ENCODE peak calls at places on chromosome 21, in four cellular contexts. E, A, W and R are unnamed samples.

GRCh38 chr21:37244506-37245083 is 22.5 kb downstream of the VPS26C start:
- DNase-seq in W (no peak), A (no peak), E (no peak), R (no peak)

GRCh38 chr21:36425286-36425685 is 40.1 kb downstream of the CHAF1B start:
- DNase-seq in E (no peak), W (no peak), A (peak; percentile 37), R (no peak)

GRCh38 chr21:32472890-32473765 is 60.6 kb downstream of the EVA1C start:
- DNase-seq in E (no peak), A (no peak), W (no peak), R (no peak)

GRCh38 chr21:46129846-46130651 is 25.3 kb downstream of the FTCD start:
- DNase-seq in E (no peak), W (no peak), A (no peak), R (no peak)

GRCh38 chr21:39048574-39048973 is 134.7 kb downstream of the PSMG1 start:
- DNase-seq in W (no peak), A (peak; percentile 73), E (no peak), R (no peak)

GRCh38 chr21:21000576-21001175 is 2.5 kb downstream of the NCAM2 start:
- DNase-seq in A (no peak), W (no peak), E (no peak), R (no peak)

GRCh38 chr21:43733529-43734071 is 14.7 kb downstream of the PDXK start:
- DNase-seq in E (no peak), A (peak; percentile 73), W (no peak), R (no peak)

GRCh38 chr21:33264561-33264960 is 1.6 kb upstream of the IL10RB start:
- DNase-seq in E (no peak), A (no peak), W (no peak), R (no peak)

GRCh38 chr21:44054710-44055109 is 42.6 kb downstream of the TRAPPC10 start:
- DNase-seq in W (no peak), E (no peak), A (peak; percentile 92), R (no peak)

GRCh38 chr21:41431788-41432548 is 5.9 kb downstream of the MX1 start:
- DNase-seq in E (no peak), W (no peak), A (no peak), R (peak; percentile 54)

GRCh38 chr21:31554511-31555022 is 104.9 kb upstream of the SOD1 start:
- DNase-seq in A (no peak), E (no peak), W (no peak), R (no peak)

GRCh38 chr21:46599251-46599572 is 5.7 kb downstream of the S100B start:
- DNase-seq in W (no peak), E (peak; percentile 78), A (peak; percentile 91), R (no peak)

GRCh38 chr21:34705032-34705431 is 36.2 kb downstream of the CLIC6 start:
- DNase-seq in W (no peak), A (no peak), E (no peak), R (no peak)

GRCh38 chr21:35578350-35578782 is 482.0 kb downstream of the SETD4 start:
- DNase-seq in A (peak; percentile 89), W (no peak), E (no peak), R (no peak)

GRCh38 chr21:36207577-36208320 is 51.1 kb downstream of the DOP1B start:
- DNase-seq in E (no peak), A (peak; percentile 67), W (no peak), R (no peak)

GRCh38 chr21:43825936-43826622 is 36.7 kb downstream of the RRP1 start:
- DNase-seq in W (peak; percentile 5), E (no peak), A (no peak), R (no peak)

GRCh38 chr21:29499734-29500343 is 201.1 kb downstream of the BACH1 start:
- DNase-seq in A (peak; percentile 37), W (peak; percentile 25), E (no peak), R (no peak)

GRCh38 chr21:42578761-42579415 is 65.2 kb downstream of the SLC37A1 start:
- DNase-seq in W (no peak), E (no peak), A (no peak), R (no peak)

GRCh38 chr21:42548687-42549406 is 35.2 kb downstream of the SLC37A1 start:
- DNase-seq in W (no peak), A (no peak), E (no peak), R (no peak)

GRCh38 chr21:46139686-46140085 is 15.7 kb downstream of the FTCD start:
- DNase-seq in W (no peak), E (no peak), A (no peak), R (no peak)

GRCh38 chr21:23247334-23247733 is 2249.1 kb downstream of the NCAM2 start:
- DNase-seq in W (no peak), E (no peak), A (no peak), R (no peak)

GRCh38 chr21:14573244-14573643 is 27.1 kb upstream of the SAMSN1 start:
- DNase-seq in W (no peak), E (no peak), A (no peak), R (no peak)

GRCh38 chr21:45979651-45980050 is 1.9 kb upstream of the COL6A1 start:
- DNase-seq in W (no peak), A (no peak), E (no peak), R (no peak)